ENCODE peak calls at places on chromosome 2, in four cellular contexts. One of them, this sample, is unnamed.

GRCh38 chr2:181077128-181077709 is 96.8 kb downstream of the UBE2E3 start:
- DNase-seq in anterior cingulate cortex: no peak
- DNase-seq in skeletal muscle cell: no peak
- DNase-seq in posterior vena cava: no peak
- DNase-seq in this sample: no peak

GRCh38 chr2:224819075-224819474 is 102.9 kb upstream of the CCDC195 start:
- DNase-seq in anterior cingulate cortex: no peak
- DNase-seq in skeletal muscle cell: no peak
- DNase-seq in posterior vena cava: no peak
- DNase-seq in this sample: no peak

GRCh38 chr2:54606393-54606973 is 117.0 kb upstream of the EML6 start:
- DNase-seq in skeletal muscle cell: no peak
- DNase-seq in posterior vena cava: no peak
- DNase-seq in anterior cingulate cortex: no peak
- DNase-seq in this sample: no peak

GRCh38 chr2:112259509-112260294 is 4.9 kb upstream of the ZC3H8 start:
- DNase-seq in anterior cingulate cortex: peak; percentile 11
- DNase-seq in posterior vena cava: peak; percentile 96
- DNase-seq in skeletal muscle cell: no peak
- DNase-seq in this sample: no peak

GRCh38 chr2:117853873-117854272 is 39.4 kb downstream of the DDX18 start:
- DNase-seq in anterior cingulate cortex: no peak
- DNase-seq in skeletal muscle cell: no peak
- DNase-seq in posterior vena cava: no peak
- DNase-seq in this sample: no peak

GRCh38 chr2:51601706-51602105 is 569.8 kb upstream of the NRXN1 start:
- DNase-seq in anterior cingulate cortex: no peak
- DNase-seq in skeletal muscle cell: no peak
- DNase-seq in posterior vena cava: no peak
- DNase-seq in this sample: no peak

GRCh38 chr2:45889620-45890019 is 238.1 kb downstream of the PRKCE start:
- DNase-seq in posterior vena cava: no peak
- DNase-seq in anterior cingulate cortex: no peak
- DNase-seq in skeletal muscle cell: no peak
- DNase-seq in this sample: no peak

GRCh38 chr2:98508690-98509054 is 64.0 kb downstream of the INPP4A start:
- DNase-seq in posterior vena cava: peak; percentile 90
- DNase-seq in anterior cingulate cortex: no peak
- DNase-seq in skeletal muscle cell: peak; percentile 42
- DNase-seq in this sample: no peak

GRCh38 chr2:12223732-12224131 is 477.3 kb downstream of the LPIN1 start:
- DNase-seq in posterior vena cava: no peak
- DNase-seq in anterior cingulate cortex: no peak
- DNase-seq in skeletal muscle cell: no peak
- DNase-seq in this sample: no peak

GRCh38 chr2:74290466-74291216 is 52.6 kb downstream of the SLC4A5 start:
- DNase-seq in anterior cingulate cortex: no peak
- DNase-seq in posterior vena cava: no peak
- DNase-seq in skeletal muscle cell: no peak
- DNase-seq in this sample: no peak

This sample was measured in epithelial cell of prostate.